ENCODE peak calls at places on chromosomes 16 and 17, in seven cellular contexts. U, Q, J, F, O, K and C are unnamed samples.

GRCh38 chr17:47957591-47958490 is at the start of gene PRR15L:
- DNase-seq in U (no peak), Q (no peak), J (no peak), F (no peak), O (no peak), K (peak), C (no peak)

GRCh38 chr17:79633154-79633553 is 22.3 kb upstream of the RBFOX3 start:
- DNase-seq in U (no peak), Q (no peak), J (no peak), F (no peak), O (no peak), K (no peak), C (peak)

GRCh38 chr17:6753006-6753445 is 2.8 kb upstream of the XAF1 start:
- DNase-seq in U (peak), Q (peak), J (peak), F (peak), O (no peak), K (peak), C (peak)

GRCh38 chr17:13646411-13646810 is 44.7 kb upstream of the HS3ST3A1 start:
- DNase-seq in U (no peak), Q (peak), J (no peak), F (no peak), O (no peak), K (no peak), C (no peak)

GRCh38 chr16:91484-91883 is 13.5 kb downstream of the MPG start:
- DNase-seq in U (no peak), Q (no peak), J (no peak), F (peak), O (no peak), K (no peak), C (peak)

GRCh38 chr16:85420501-85421337 is 192.4 kb upstream of the GSE1 start:
- DNase-seq in U (no peak), Q (no peak), J (peak), F (peak), O (peak), K (peak), C (peak)

GRCh38 chr16:85651822-85652430 is 36.8 kb downstream of the GINS2 start:
- DNase-seq in U (no peak), Q (no peak), J (no peak), F (peak), O (no peak), K (peak), C (peak)

GRCh38 chr16:70490261-70490660 is 33.1 kb downstream of the COG4 start:
- DNase-seq in U (no peak), Q (no peak), J (no peak), F (no peak), O (no peak), K (no peak), C (no peak)

GRCh38 chr17:55259684-55260111 is 5.1 kb upstream of the HLF start:
- DNase-seq in U (no peak), Q (no peak), J (no peak), F (no peak), O (no peak), K (no peak), C (no peak)

GRCh38 chr16:60204221-60204620 is 1470.1 kb upstream of the GOT2 start:
- DNase-seq in U (no peak), Q (peak), J (no peak), F (no peak), O (no peak), K (no peak), C (no peak)

GRCh38 chr17:72359811-72360210 is 239.0 kb downstream of the SOX9 start:
- DNase-seq in U (no peak), Q (peak), J (no peak), F (no peak), O (no peak), K (no peak), C (no peak)

GRCh38 chr16:55703003-55704001 is 47.5 kb downstream of the SLC6A2 start:
- DNase-seq in U (peak), Q (peak), J (no peak), F (peak), O (no peak), K (no peak), C (no peak)

GRCh38 chr16:80006175-80006895 is 405.8 kb upstream of the MAF start:
- DNase-seq in U (no peak), Q (peak), J (no peak), F (no peak), O (no peak), K (no peak), C (peak)

GRCh38 chr17:64679710-64680216 is 17.7 kb upstream of the SMURF2 start:
- DNase-seq in U (peak), Q (peak), J (no peak), F (no peak), O (no peak), K (no peak), C (no peak)

GRCh38 chr17:2892305-2892971 is 96.2 kb downstream of the RAP1GAP2 start:
- DNase-seq in U (peak), Q (peak), J (no peak), F (peak), O (no peak), K (peak), C (no peak)

GRCh38 chr17:48071654-48072053 is 23.5 kb downstream of the NFE2L1 start:
- DNase-seq in U (no peak), Q (no peak), J (no peak), F (peak), O (no peak), K (no peak), C (no peak)

GRCh38 chr16:70575376-70575775 is 51.8 kb downstream of the SF3B3 start:
- DNase-seq in U (no peak), Q (no peak), J (no peak), F (peak), O (no peak), K (no peak), C (no peak)

GRCh38 chr16:57260294-57260929 is 15.4 kb downstream of the ARL2BP start:
- DNase-seq in U (peak), Q (peak), J (no peak), F (no peak), O (no peak), K (peak), C (no peak)

GRCh38 chr17:59368218-59368857 is 36.9 kb downstream of the YPEL2 start:
- DNase-seq in U (no peak), Q (no peak), J (no peak), F (no peak), O (no peak), K (no peak), C (no peak)

GRCh38 chr17:3770471-3770870 is 30.5 kb downstream of the ITGAE start:
- DNase-seq in U (no peak), Q (no peak), J (no peak), F (no peak), O (no peak), K (no peak), C (no peak)

GRCh38 chr16:424033-424622 is 1.3 kb upstream of the RAB11FIP3 start:
- DNase-seq in U (peak), Q (peak), J (no peak), F (peak), O (no peak), K (peak), C (peak)

GRCh38 chr17:74159226-74159840 is 44.1 kb upstream of the RPL38 start:
- DNase-seq in U (no peak), Q (no peak), J (no peak), F (no peak), O (no peak), K (no peak), C (no peak)

GRCh38 chr17:18859256-18859655 is 1.3 kb downstream of the PRPSAP2 start:
- DNase-seq in U (no peak), Q (peak), J (no peak), F (no peak), O (no peak), K (no peak), C (no peak)

GRCh38 chr17:30530346-30531025 is 53.3 kb downstream of the GOSR1 start:
- DNase-seq in U (no peak), Q (peak), J (no peak), F (no peak), O (no peak), K (no peak), C (no peak)

GRCh38 chr16:82793550-82794244 is 166.9 kb downstream of the CDH13 start:
- DNase-seq in U (no peak), Q (no peak), J (no peak), F (no peak), O (no peak), K (no peak), C (no peak)

GRCh38 chr17:17303010-17303846 is at the start of gene NT5M:
- DNase-seq in U (no peak), Q (peak), J (peak), F (peak), O (peak), K (peak), C (peak)

GRCh38 chr17:65175952-65176351 is 38.8 kb downstream of the RGS9 start:
- DNase-seq in U (no peak), Q (no peak), J (no peak), F (no peak), O (no peak), K (no peak), C (no peak)

GRCh38 chr17:56499799-56500388 is 93.6 kb upstream of the NOG start:
- DNase-seq in U (peak), Q (peak), J (no peak), F (no peak), O (peak), K (no peak), C (no peak)

GRCh38 chr17:5526821-5527598 is 40.6 kb downstream of the MIS12 start:
- DNase-seq in U (peak), Q (peak), J (no peak), F (peak), O (peak), K (peak), C (no peak)

GRCh38 chr16:80947708-80948615 is 58.7 kb downstream of the CMC2 start:
- DNase-seq in U (no peak), Q (no peak), J (no peak), F (no peak), O (no peak), K (no peak), C (no peak)

GRCh38 chr17:19705201-19705600 is 11.2 kb downstream of the SLC47A2 start:
- DNase-seq in U (no peak), Q (no peak), J (no peak), F (no peak), O (no peak), K (no peak), C (no peak)